ENCODE peak calls at places on chromosomes 16 and 17, in six cellular contexts. Q is HEK293T; F is IMR-90; H is effector CD4-positive, alpha-beta T cell; Z is NCI-H1105 treated with DMSO at 0.1 percent for 48 hours; W is A172. A is an unnamed sample.

GRCh38 chr16:87000007-87000406 is 317.2 kb downstream of the C16orf95 start:
- DNase-seq in Q (no peak), Z (no peak), W (no peak), F (no peak), H (no peak), A (peak; percentile 77)

GRCh38 chr17:81151039-81151677 is 14.1 kb upstream of the PVALEF start:
- DNase-seq in W (no peak), H (no peak), Z (no peak), Q (no peak), F (no peak), A (no peak)

GRCh38 chr16:84560269-84560668 is 55.8 kb upstream of the MEAK7 start:
- DNase-seq in H (no peak), F (no peak), Z (no peak), Q (no peak), W (no peak), A (no peak)

GRCh38 chr17:11935734-11936406 is 61.4 kb downstream of the ZNF18 start:
- DNase-seq in H (no peak), Q (peak; percentile 58), W (peak; percentile 50), Z (peak; percentile 20), F (peak; percentile 33), A (peak; percentile 60)

GRCh38 chr16:85238233-85238647 is 126.0 kb upstream of the CIBAR2 start:
- DNase-seq in F (peak; percentile 95), W (no peak), Q (no peak), Z (no peak), H (no peak), A (no peak)

GRCh38 chr17:17757391-17757791 is 76.1 kb downstream of the RAI1 start:
- DNase-seq in W (no peak), F (no peak), H (no peak), Z (peak; percentile 83), Q (no peak), A (no peak)

GRCh38 chr17:43790311-43790940 is 10.2 kb downstream of the CFAP97D1 start:
- DNase-seq in W (no peak), Q (no peak), H (no peak), Z (no peak), F (no peak), A (peak; percentile 26)

GRCh38 chr16:75433732-75434413 is 570 bp upstream of the CFDP1 start:
- DNase-seq in Z (peak; percentile 84), F (peak; percentile 97), H (no peak), Q (peak; percentile 58), W (peak; percentile 78), A (peak; percentile 93)

GRCh38 chr16:49349446-49350168 is 24.0 kb upstream of the C16orf78 start:
- DNase-seq in H (no peak), Q (no peak), W (no peak), Z (no peak), F (no peak), A (no peak)

GRCh38 chr16:74500907-74501306 is 79.6 kb upstream of the CLEC18B start:
- DNase-seq in Z (no peak), F (no peak), W (no peak), H (no peak), Q (no peak), A (no peak)

GRCh38 chr16:27232061-27232841 is 28.9 kb downstream of the KDM8 start:
- DNase-seq in F (no peak), Q (no peak), Z (no peak), W (no peak), H (no peak), A (no peak)

GRCh38 chr16:6132121-6132520 is 1034.5 kb upstream of the EEF2KMT start:
- DNase-seq in Z (no peak), W (no peak), H (no peak), F (no peak), Q (no peak), A (no peak)

GRCh38 chr16:4700380-4700996 is 7.1 kb downstream of the NUDT16L1 start:
- DNase-seq in W (no peak), Q (no peak), F (no peak), Z (no peak), H (no peak), A (no peak)

GRCh38 chr17:1455291-1455747 is 713 bp downstream of the CRK start:
- DNase-seq in H (no peak), F (peak; percentile 67), Z (peak; percentile 7), W (peak; percentile 73), Q (peak; percentile 71), A (peak; percentile 62)

GRCh38 chr16:11356573-11357331 is 11.5 kb downstream of the RMI2 start:
- DNase-seq in Q (peak; percentile 70), H (peak; percentile 23), Z (peak; percentile 16), W (peak; percentile 74), F (peak; percentile 61), A (peak; percentile 81)

GRCh38 chr17:38330941-38331411 is 12.8 kb downstream of the GPR179 start:
- DNase-seq in F (no peak), Z (no peak), H (no peak), Q (no peak), W (no peak), A (no peak)

GRCh38 chr16:13351651-13352217 is 450.3 kb downstream of the SHISA9 start:
- DNase-seq in Q (no peak), W (no peak), Z (no peak), F (no peak), H (no peak), A (no peak)

GRCh38 chr17:73698966-73699365 is 54.7 kb upstream of the SDK2 start:
- DNase-seq in W (no peak), F (no peak), Q (no peak), H (no peak), Z (no peak), A (no peak)

GRCh38 chr16:973366-973765 is 2.6 kb upstream of the LMF1 start:
- DNase-seq in F (no peak), W (no peak), Q (no peak), Z (no peak), H (no peak), A (no peak)

GRCh38 chr16:53257001-53257400 is 177.3 kb upstream of the RBL2 start:
- DNase-seq in Q (no peak), F (peak; percentile 59), Z (no peak), W (peak; percentile 46), H (no peak), A (no peak)

GRCh38 chr16:8892101-8892575 is 10.0 kb downstream of the LITAFD start:
- DNase-seq in Z (no peak), F (no peak), Q (no peak), W (no peak), H (no peak), A (no peak)

GRCh38 chr17:69525920-69526841 is 111.7 kb downstream of the MAP2K6 start:
- DNase-seq in Z (peak; percentile 40), W (peak; percentile 71), H (no peak), Q (peak; percentile 69), F (peak; percentile 71), A (peak; percentile 65)

GRCh38 chr16:86567701-86568571 is 1.3 kb downstream of the FOXC2 start:
- DNase-seq in W (no peak), Q (no peak), F (peak; percentile 39), Z (no peak), H (no peak), A (no peak)

GRCh38 chr17:34066528-34066927 is 188.6 kb upstream of the CCL2 start:
- DNase-seq in W (peak; percentile 8), Q (no peak), F (no peak), Z (no peak), H (no peak), A (no peak)

GRCh38 chr17:56592487-56593072 is 919 bp upstream of the NOG start:
- DNase-seq in F (peak; percentile 39), Q (peak; percentile 86), W (no peak), H (peak; percentile 58), Z (peak; percentile 65), A (peak; percentile 11)

GRCh38 chr17:82280537-82280936 is 7.0 kb upstream of the CSNK1D start:
- DNase-seq in Z (no peak), H (no peak), W (no peak), F (no peak), Q (no peak), A (no peak)

GRCh38 chr16:1778200-1779179 is 3.9 kb downstream of the SPSB3 start:
- DNase-seq in Q (no peak), H (no peak), W (no peak), F (no peak), Z (no peak), A (no peak)

GRCh38 chr16:27362570-27363245 is 39.3 kb upstream of the IL21R start:
- DNase-seq in W (no peak), H (no peak), F (no peak), Z (no peak), Q (no peak), A (no peak)

GRCh38 chr17:28484296-28484695 is 10.9 kb downstream of the SLC13A2 start:
- DNase-seq in F (no peak), W (no peak), Q (no peak), H (no peak), Z (no peak), A (no peak)

GRCh38 chr17:40361063-40361924 is 3.2 kb downstream of the GJD3 start:
- DNase-seq in Z (no peak), F (no peak), Q (no peak), H (no peak), W (no peak), A (no peak)

GRCh38 chr17:1650731-1651558 is 1.3 kb upstream of the RILP start:
- DNase-seq in Z (no peak), W (no peak), F (no peak), Q (no peak), H (no peak), A (no peak)